ENCODE peak calls at places on chromosome 18, in four cellular contexts. N is thoracic aorta, K is DND-41, H is HepG2. G is an unnamed sample. For H3K9me3, the result is how much of the 10 kb centered on the place peaks cover.

GRCh38 chr18:53416985-53417384 is 807.5 kb downstream of the MBD2 start:
- DNase-seq in K (no peak), H (no peak), N (no peak), G (no peak)

GRCh38 chr18:32093523-32093922 is 1.8 kb downstream of the RNF138 start:
- DNase-seq in H (peak), K (no peak), N (no peak), G (no peak)

GRCh38 chr18:66682855-66683322 is 79.0 kb upstream of the CDH19 start:
- DNase-seq in K (no peak), H (no peak), N (no peak), G (no peak)

GRCh38 chr18:48569139-48569914 is 30.5 kb downstream of the CTIF start:
- DNase-seq in H (no peak), K (no peak), N (no peak), G (no peak)

GRCh38 chr18:28176674-28176932 is 327 bp downstream of the CDH2 start:
- DNase-seq in K (no peak), N (no peak), H (no peak), G (no peak)

GRCh38 chr18:57581301-57581934 is 5.1 kb downstream of the FECH start:
- DNase-seq in N (no peak), H (no peak), K (no peak), G (no peak)

GRCh38 chr18:3554091-3554601 is 104.2 kb downstream of the TGIF1 start:
- DNase-seq in N (no peak), K (no peak), H (peak), G (no peak)

GRCh38 chr18:34738173-34738894 is 28.2 kb downstream of the DTNA start:
- DNase-seq in K (no peak), H (peak), N (no peak), G (no peak)

GRCh38 chr18:62183578-62184195 is 3.2 kb downstream of the PIGN start:
- DNase-seq in K (peak), H (peak), N (no peak), G (peak)

GRCh38 chr18:61901334-61901986 is 8.7 kb upstream of the RNF152 start:
- DNase-seq in N (no peak), H (peak), K (peak), G (peak)

GRCh38 chr18:2050016-2050415 is 521.3 kb downstream of the METTL4 start:
- DNase-seq in K (peak), H (no peak), N (no peak), G (no peak)

GRCh38 chr18:68772268-68772667 is 25.6 kb upstream of the CCDC102B start:
- DNase-seq in H (no peak), K (no peak), N (no peak), G (no peak)

GRCh38 chr18:76615065-76615733 is 120.2 kb upstream of the ZNF516 start:
- DNase-seq in H (no peak), N (no peak), K (no peak), G (no peak)

GRCh38 chr18:2882201-2882600 is 35.4 kb downstream of the EMILIN2 start:
- DNase-seq in N (no peak), K (no peak), H (no peak), G (no peak)

GRCh38 chr18:8990276-8991031 is 112.0 kb upstream of the NDUFV2 start:
- DNase-seq in H (no peak), N (no peak), K (no peak), G (no peak)

GRCh38 chr18:34658101-34658500 is 52.0 kb upstream of the DTNA start:
- DNase-seq in K (no peak), N (no peak), H (no peak), G (no peak)

GRCh38 chr18:35371412-35372195 is 5.5 kb downstream of the ZNF396 start:
- DNase-seq in N (no peak), K (no peak), H (no peak), G (no peak)

GRCh38 chr18:56576826-56577573 is 61.4 kb downstream of the TXNL1 start:
- DNase-seq in K (no peak), H (no peak), N (no peak), G (no peak)

GRCh38 chr18:58761970-58762780 is 90.9 kb downstream of the MALT1 start:
- DNase-seq in N (no peak), K (no peak), H (no peak), G (no peak)

GRCh38 chr18:73456643-73457042 is 588.9 kb upstream of the NETO1 start:
- DNase-seq in H (no peak), N (no peak), K (no peak), G (no peak)

GRCh38 chr18:75109819-75110218 is 99.1 kb downstream of the PTGR3 start:
- DNase-seq in N (no peak), K (no peak), H (no peak), G (no peak)

DNA sequence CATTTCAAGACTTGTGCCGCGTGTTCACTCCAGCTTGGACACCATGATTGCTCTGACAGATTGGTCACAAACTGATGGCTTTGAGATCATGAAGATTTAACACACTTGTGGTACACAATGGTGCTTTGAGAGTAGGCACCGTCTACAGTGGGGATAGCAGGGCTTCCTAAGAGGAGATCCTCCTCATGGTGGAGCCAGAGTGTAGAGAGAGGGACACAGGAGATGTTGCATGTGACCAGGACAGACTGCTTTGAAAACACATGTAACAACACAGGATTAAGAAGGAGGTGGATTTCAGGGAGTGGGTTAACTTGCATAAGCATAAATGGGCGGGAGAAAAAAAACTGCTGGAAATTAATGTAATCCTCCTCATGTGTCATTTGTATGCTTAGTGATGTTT is 95.7 kb upstream of the LINC00305 start:
- DNase-seq in H (no peak), N (no peak), K (no peak), G (no peak)
- TF ChIP-seq CTCF in H (no peak), N (no peak), K (peak), G (no peak)

GRCh38 chr18:6341303-6341702 is 73.4 kb downstream of the L3MBTL4 start:
- DNase-seq in N (no peak), H (no peak), K (no peak), G (no peak)

GRCh38 chr18:6341709-6342108 is 73.0 kb downstream of the L3MBTL4 start:
- DNase-seq in H (no peak), K (no peak), N (no peak), G (no peak)

DNA sequence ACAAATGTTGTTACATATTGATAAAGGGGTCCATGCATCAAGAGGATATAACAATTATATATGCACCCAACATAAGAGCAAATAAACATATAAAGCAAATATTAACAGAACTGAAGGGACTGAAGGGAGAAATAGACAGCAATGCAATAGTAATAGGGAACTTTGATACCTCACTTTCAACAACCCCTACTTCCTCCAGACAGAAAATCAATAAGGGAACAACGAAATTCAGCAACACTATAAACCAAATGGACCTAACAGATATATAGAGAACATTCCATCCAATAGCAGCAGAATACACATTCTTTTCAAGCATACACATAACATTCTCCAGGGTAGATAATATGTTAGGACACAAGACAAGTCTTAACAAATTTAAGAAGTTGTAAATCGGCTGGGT is 71.7 kb downstream of the L3MBTL4 start:
- DNase-seq in K (no peak), H (peak), N (no peak), G (no peak)
- H3K9me3 ChIP-seq in K (under half), H (under half), N (under half), G (under half)

DNA sequence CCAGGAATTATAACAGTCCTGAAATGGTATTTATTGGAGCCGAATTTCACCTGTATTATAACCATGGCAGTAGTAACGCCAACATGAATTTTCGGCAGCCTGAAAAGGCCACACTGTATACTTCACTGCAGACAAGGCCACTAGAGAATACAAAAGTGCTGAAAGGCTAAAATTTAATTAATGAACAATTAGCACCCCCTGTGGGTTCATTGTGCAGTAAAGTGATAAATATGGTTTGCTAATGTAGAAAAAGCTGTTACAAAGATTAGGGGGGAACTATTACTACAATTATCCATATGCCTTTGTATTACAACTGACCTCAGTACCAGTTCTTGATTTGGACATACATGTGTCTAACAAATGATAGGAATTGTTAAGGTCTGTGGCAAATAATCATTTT is 116.3 kb downstream of the ZNF521 start:
- DNase-seq in N (no peak), H (no peak), K (no peak), G (no peak)
- TF ChIP-seq CTCF in N (no peak), H (no peak), K (no peak), G (no peak)

GRCh38 chr18:42545825-42546224 is 569.7 kb downstream of the RIT2 start:
- DNase-seq in K (no peak), H (no peak), N (no peak), G (no peak)
- H3K9me3 ChIP-seq in K (under half), H (under half), N (under half), G (under half)

GRCh38 chr18:629303-630150 is 27.9 kb upstream of the TYMS start:
- DNase-seq in K (no peak), N (no peak), H (no peak), G (no peak)
- TF ChIP-seq CTCF in K (peak), N (peak), H (no peak), G (no peak)

G was measured in CD4-positive, alpha-beta T cell.